ENCODE peak calls at places on chromosomes 6 and 20, in eight cellular contexts. N, H, D, L, J, Y, K and U are unnamed samples.

GRCh38 chr20:32582659-32583580 is 2.2 kb downstream of the NOL4L start:
- DNase-seq in N (no peak), H (no peak), J (peak; percentile 65), D (no peak), Y (peak; percentile 45), K (no peak), L (no peak), U (no peak)

GRCh38 chr20:4470375-4470774 is 251.3 kb upstream of the PRND start:
- DNase-seq in K (no peak), D (peak; percentile 88), N (no peak), Y (no peak), J (no peak), L (peak; percentile 98), H (no peak), U (no peak)

GRCh38 chr20:41185013-41185757 is 47.8 kb downstream of the PLCG1 start:
- DNase-seq in L (no peak), J (peak; percentile 81), N (peak; percentile 76), D (no peak), K (no peak), Y (no peak), H (no peak), U (no peak)

GRCh38 chr6:83221302-83221701 is 28.1 kb downstream of the RWDD2A start:
- DNase-seq in L (no peak), N (no peak), J (no peak), H (no peak), K (no peak), Y (no peak), D (no peak), U (no peak)

GRCh38 chr6:71287038-71287437 is 1.6 kb upstream of the OGFRL1 start:
- DNase-seq in N (no peak), D (no peak), Y (no peak), J (peak; percentile 63), H (no peak), K (peak; percentile 49), L (no peak), U (no peak)

GRCh38 chr20:60650087-60650486 is 602.0 kb upstream of the CDH4 start:
- DNase-seq in D (no peak), N (no peak), J (no peak), K (no peak), H (no peak), L (no peak), Y (no peak), U (no peak)

GRCh38 chr20:58978351-58979190 is 2.5 kb upstream of the NELFCD start:
- DNase-seq in N (no peak), L (no peak), H (no peak), Y (no peak), J (no peak), K (no peak), D (no peak), U (no peak)

GRCh38 chr6:26322645-26323482 is 42.1 kb upstream of the BTN3A2 start:
- DNase-seq in L (peak; percentile 94), Y (peak; percentile 52), N (peak; percentile 69), K (peak; percentile 75), J (peak; percentile 61), H (peak; percentile 66), D (peak; percentile 97), U (peak; percentile 85)

GRCh38 chr20:63045991-63046390 is 39.2 kb upstream of the BHLHE23 start:
- DNase-seq in Y (no peak), K (no peak), D (no peak), J (no peak), H (no peak), L (no peak), N (no peak), U (no peak)

GRCh38 chr6:112332274-112332673 is 14.9 kb upstream of the RFPL4B start:
- DNase-seq in H (no peak), Y (no peak), N (no peak), D (no peak), L (peak; percentile 96), K (no peak), J (no peak), U (peak; percentile 76)

GRCh38 chr20:4449977-4450715 is 271.6 kb upstream of the PRND start:
- DNase-seq in D (peak; percentile 68), Y (no peak), H (no peak), L (no peak), N (no peak), J (no peak), K (no peak), U (no peak)

GRCh38 chr6:163520956-163521355 is 106.4 kb downstream of the QKI start:
- DNase-seq in K (no peak), L (no peak), J (no peak), Y (no peak), H (no peak), D (no peak), N (no peak), U (no peak)

GRCh38 chr6:42428326-42429041 is 23.2 kb downstream of the TRERF1 start:
- DNase-seq in Y (no peak), L (no peak), D (peak; percentile 31), N (no peak), J (peak; percentile 17), K (no peak), H (no peak), U (no peak)

GRCh38 chr6:379367-380181 is 12.0 kb upstream of the IRF4 start:
- DNase-seq in L (no peak), N (no peak), D (no peak), J (no peak), Y (no peak), K (no peak), H (no peak), U (no peak)

GRCh38 chr20:45300961-45301360 is 5.7 kb upstream of the RBPJL start:
- DNase-seq in Y (peak; percentile 82), J (no peak), L (no peak), H (no peak), D (peak; percentile 67), N (no peak), K (no peak), U (peak; percentile 33)

GRCh38 chr20:3993109-3993508 is 22.2 kb downstream of the RNF24 start:
- DNase-seq in L (no peak), Y (no peak), N (no peak), H (no peak), K (no peak), D (no peak), J (no peak), U (no peak)

GRCh38 chr20:32325706-32326506 is 32.2 kb upstream of the ASXL1 start:
- DNase-seq in K (peak; percentile 25), H (peak; percentile 99), L (peak; percentile 15), N (no peak), J (no peak), Y (no peak), D (peak; percentile 91), U (peak; percentile 93)

GRCh38 chr20:52008874-52009273 is 182.7 kb downstream of the ZFP64 start:
- DNase-seq in D (no peak), L (no peak), J (no peak), Y (no peak), H (no peak), N (no peak), K (no peak), U (no peak)

GRCh38 chr20:46004187-46004586 is 4.5 kb upstream of the MMP9 start:
- DNase-seq in K (no peak), J (no peak), L (no peak), D (no peak), H (no peak), Y (no peak), N (no peak), U (no peak)

GRCh38 chr6:11132191-11132590 is 20.7 kb upstream of the ERVFRD-1 start:
- DNase-seq in Y (no peak), K (no peak), J (no peak), L (peak; percentile 22), H (no peak), N (no peak), D (no peak), U (no peak)

GRCh38 chr20:53157443-53158408 is 185.6 kb downstream of the TSHZ2 start:
- DNase-seq in H (no peak), N (no peak), D (peak; percentile 42), Y (peak; percentile 83), L (no peak), K (no peak), J (no peak), U (peak; percentile 45)

GRCh38 chr6:158408552-158409130 is 96.4 kb downstream of the TULP4 start:
- DNase-seq in L (no peak), J (no peak), D (peak; percentile 41), H (no peak), N (peak; percentile 83), K (peak; percentile 38), Y (no peak), U (peak; percentile 95)

GRCh38 chr6:84498905-84499304 is 265.5 kb downstream of the TBX18 start:
- DNase-seq in D (no peak), Y (no peak), K (no peak), L (no peak), N (no peak), J (no peak), H (no peak), U (no peak)

GRCh38 chr20:4451487-4451886 is 270.2 kb upstream of the PRND start:
- DNase-seq in L (no peak), N (no peak), J (no peak), K (no peak), H (no peak), D (no peak), Y (no peak), U (no peak)

GRCh38 chr6:48817714-48818113 is 645.3 kb downstream of the MMUT start:
- DNase-seq in D (no peak), J (no peak), N (no peak), H (no peak), K (peak; percentile 44), Y (no peak), L (no peak), U (no peak)

GRCh38 chr6:111978826-111979225 is 75.1 kb upstream of the CCN6 start:
- DNase-seq in H (no peak), Y (no peak), L (no peak), N (no peak), D (no peak), J (no peak), K (no peak), U (no peak)

GRCh38 chr6:15462717-15463525 is 199.9 kb downstream of the DTNBP1 start:
- DNase-seq in N (no peak), J (no peak), K (no peak), Y (no peak), L (peak; percentile 38), H (no peak), D (peak; percentile 22), U (no peak)

GRCh38 chr6:156822747-156823206 is 45.6 kb downstream of the ARID1B start:
- DNase-seq in H (peak; percentile 6), D (no peak), K (no peak), L (no peak), J (peak; percentile 38), N (no peak), Y (no peak), U (peak; percentile 52)

GRCh38 chr6:73585566-73586415 is 65.0 kb upstream of the EEF1A1 start:
- DNase-seq in J (no peak), N (peak; percentile 73), K (peak; percentile 77), D (peak; percentile 84), Y (no peak), H (peak; percentile 28), L (peak; percentile 56), U (peak; percentile 90)

GRCh38 chr6:150878347-150879213 is 13.1 kb downstream of the MTHFD1L start:
- DNase-seq in Y (peak; percentile 40), N (no peak), K (no peak), L (no peak), H (no peak), D (no peak), J (no peak), U (no peak)

GRCh38 chr6:144411506-144412165 is 126.5 kb downstream of the UTRN start:
- DNase-seq in N (no peak), J (no peak), L (no peak), H (no peak), D (peak; percentile 6), Y (no peak), K (no peak), U (no peak)

GRCh38 chr6:42424906-42425474 is 26.7 kb downstream of the TRERF1 start:
- DNase-seq in N (no peak), D (no peak), J (no peak), K (no peak), Y (no peak), L (no peak), H (no peak), U (no peak)

GRCh38 chr6:164039954-164040375 is 625.4 kb downstream of the QKI start:
- DNase-seq in H (no peak), K (peak; percentile 44), Y (no peak), N (no peak), L (no peak), J (no peak), D (no peak), U (peak; percentile 53)

GRCh38 chr6:134122775-134123174 is 70.4 kb upstream of the SLC2A12 start:
- DNase-seq in Y (no peak), H (no peak), L (no peak), N (no peak), D (no peak), K (no peak), J (no peak), U (no peak)